ENCODE peak calls at places on chromosome 12, in five cellular contexts. Q, V, J, R and L are unnamed samples.

GRCh38 chr12:53101931-53102781 is 1.1 kb upstream of the SOAT2 start:
- DNase-seq in V (no peak), R (no peak), J (no peak), Q (no peak), L (no peak)

GRCh38 chr12:64890873-64891468 is 66.5 kb downstream of the TBC1D30 start:
- DNase-seq in V (no peak), J (no peak), R (no peak), Q (peak; percentile 67), L (no peak)

GRCh38 chr12:114841557-114842251 is 157.7 kb upstream of the TBX3 start:
- DNase-seq in R (no peak), J (no peak), V (no peak), Q (no peak), L (no peak)

GRCh38 chr12:95984685-95985084 is 11.5 kb downstream of the HAL start:
- DNase-seq in V (no peak), R (no peak), J (no peak), Q (no peak), L (no peak)

GRCh38 chr12:58172433-58173073 is 231.2 kb downstream of the ATP23 start:
- DNase-seq in V (no peak), J (no peak), Q (peak; percentile 9), R (no peak), L (no peak)

GRCh38 chr12:13193403-13194100 is 3.0 kb upstream of the EMP1 start:
- DNase-seq in V (no peak), R (no peak), J (no peak), Q (no peak), L (no peak)

GRCh38 chr12:52139579-52140062 is 52.2 kb downstream of the KRT80 start:
- DNase-seq in R (peak; percentile 56), V (no peak), J (no peak), Q (peak; percentile 43), L (no peak)

GRCh38 chr12:51591020-51591901 is at the start of gene SCN8A:
- DNase-seq in V (no peak), R (peak; percentile 27), Q (peak; percentile 49), J (no peak), L (peak; percentile 45)

GRCh38 chr12:47124451-47124850 is 44.7 kb upstream of the AMIGO2 start:
- DNase-seq in J (no peak), V (no peak), Q (no peak), R (no peak), L (no peak)

GRCh38 chr12:97681612-97682504 is 219.3 kb downstream of the RMST start:
- DNase-seq in V (no peak), J (no peak), R (no peak), Q (no peak), L (no peak)

GRCh38 chr12:56046027-56046780 is 4.5 kb downstream of the RPS26 start:
- DNase-seq in Q (peak; percentile 27), J (no peak), R (no peak), V (no peak), L (no peak)
- TF ChIP-seq POLR2A in Q (peak; percentile 5), J (no peak), R (no peak), V (no peak), L (no peak)

DNA sequence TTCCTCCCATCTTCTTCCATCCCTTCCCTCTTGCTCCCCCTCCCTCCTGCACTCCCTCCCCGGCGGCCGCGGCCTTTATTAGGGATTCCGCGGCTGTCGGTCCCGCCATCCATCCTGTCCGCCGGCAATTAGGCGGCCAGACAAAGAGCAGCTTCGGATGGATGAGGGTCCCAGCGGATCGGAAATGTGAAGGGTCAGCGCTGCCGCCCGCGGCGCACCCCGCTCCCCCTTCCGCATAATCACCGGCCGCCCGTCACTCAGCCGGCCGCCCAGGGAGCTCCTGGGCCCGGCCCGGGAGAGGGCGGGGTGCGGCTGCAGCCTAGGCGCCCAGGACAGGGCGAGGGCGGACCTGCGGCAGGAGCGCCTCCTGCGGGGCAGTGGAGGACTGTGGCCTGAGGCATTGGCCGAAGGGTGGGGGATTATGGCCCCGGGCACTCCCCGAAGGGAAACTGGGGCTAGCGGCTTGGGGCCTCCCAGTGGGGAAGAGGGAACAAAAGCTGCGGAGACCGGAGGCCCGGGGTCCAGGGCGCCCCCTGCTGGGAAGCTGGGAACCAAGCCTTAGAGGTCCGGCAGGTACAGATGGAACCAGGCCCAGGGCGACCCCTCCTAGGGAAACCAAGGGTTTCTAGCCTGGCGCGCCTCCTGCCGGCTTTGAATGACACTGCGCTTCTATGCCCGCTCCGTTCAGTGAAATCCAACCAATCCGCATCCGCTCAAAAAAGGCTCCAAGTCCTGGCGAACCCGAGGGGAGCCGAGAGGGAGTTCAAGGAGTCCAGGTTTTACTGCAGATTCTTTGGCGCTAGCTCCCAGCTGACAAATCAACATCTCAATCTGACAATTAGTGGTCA is 4.4 kb upstream of the DNAJC22 start:
- DNase-seq in R (peak; percentile 88), J (peak; percentile 73), Q (peak; percentile 96), V (no peak), L (peak; percentile 65)
- H3K4me1 ChIP-seq in R (peaks cover 29% of the 10 kb centered on the region), J (peaks cover 33% of the 10 kb centered on the region), Q (peaks cover 62% of the 10 kb centered on the region), V (peaks cover 47% of the 10 kb centered on the region), L (peaks cover 33% of the 10 kb centered on the region)

DNA sequence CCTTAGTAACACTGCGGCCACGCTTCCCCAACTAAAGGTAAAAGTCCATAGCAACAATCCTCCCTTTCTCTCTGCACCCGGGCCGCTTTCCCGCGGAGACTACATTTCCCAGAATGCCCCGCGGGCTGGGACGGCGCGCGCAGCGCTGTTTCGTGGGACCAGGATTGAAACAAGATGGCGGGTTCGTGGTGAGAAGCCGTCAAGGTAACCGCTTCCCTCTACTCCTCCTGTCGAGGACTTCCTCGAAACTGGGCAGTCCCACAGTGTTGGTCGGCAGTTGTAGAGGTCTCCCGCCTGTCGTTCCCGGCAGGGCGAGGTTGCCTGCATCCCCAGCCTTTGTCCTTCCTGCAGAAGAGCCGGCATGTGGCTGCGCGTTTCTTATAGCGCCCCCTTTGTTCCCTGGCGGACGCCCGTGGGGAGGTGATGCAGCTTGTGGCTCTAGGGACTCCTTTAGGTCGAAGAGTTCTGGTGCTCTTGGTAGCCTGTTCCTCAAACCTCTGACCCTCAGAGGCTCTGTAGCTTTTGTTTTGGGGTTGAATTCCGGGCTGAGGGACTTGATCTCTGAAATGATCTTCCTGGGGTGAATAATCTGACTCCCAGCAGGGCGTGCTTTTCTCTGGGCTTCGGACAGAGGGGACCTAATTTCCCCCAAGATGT is at the start of gene MRPL42:
- DNase-seq in R (peak; percentile 94), V (peak; percentile 49), J (peak; percentile 93), Q (peak; percentile 95), L (peak; percentile 88)
- TF ChIP-seq POLR2A in R (peak; percentile 70), V (no peak), J (peak; percentile 71), Q (peak; percentile 96), L (peak; percentile 62)

DNA sequence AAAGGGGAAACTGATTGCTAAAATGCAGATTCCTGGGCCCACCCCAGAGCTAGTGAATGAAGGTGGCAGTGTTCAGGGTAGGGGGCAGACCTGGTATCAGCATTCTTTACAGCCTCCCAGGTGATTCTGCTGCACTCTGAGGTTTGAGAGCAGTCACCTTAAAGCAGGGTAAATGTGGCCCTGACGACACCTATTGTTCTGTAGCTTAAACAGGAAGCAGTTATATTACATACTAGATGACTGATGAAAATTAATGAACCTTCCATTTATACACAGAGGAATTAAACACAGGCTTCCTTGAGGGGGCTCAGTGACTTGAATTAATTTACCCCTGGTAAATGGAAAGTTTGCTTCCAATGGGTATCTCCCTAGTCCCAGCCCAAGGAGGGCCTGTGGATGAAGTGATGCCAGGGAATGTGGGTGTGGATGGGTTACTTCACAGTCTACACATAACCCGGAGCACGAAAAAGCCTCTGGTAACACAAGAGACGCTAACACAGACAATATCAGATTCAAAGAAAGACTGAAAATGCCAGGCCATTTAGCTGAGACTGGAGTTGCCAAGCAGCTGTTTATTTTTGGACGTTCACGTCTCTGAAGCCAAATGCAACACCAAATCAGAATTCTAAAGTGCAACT is 25.2 kb downstream of the NUAK1 start:
- DNase-seq in R (no peak), V (no peak), J (peak; percentile 14), Q (no peak), L (no peak)
- H3K4me1 ChIP-seq in R (peaks cover 11% of the 10 kb centered on the region), V (peaks cover 46% of the 10 kb centered on the region), J (peaks cover 42% of the 10 kb centered on the region), Q (no peaks in the 10 kb centered on the region), L (peaks cover 4% of the 10 kb centered on the region)